ENCODE peak calls at places on chromosomes 7 and 10, in four cellular contexts. E is GM12878, G is heart right ventricle, H is heart left ventricle. A is an unnamed sample.
A peak's percentile ranks its signal among the peaks of the same experiment; 100 is the strongest.

GRCh38 chr7:42233939-42234338 is 3.1 kb downstream of the GLI3 start:
- DNase-seq in E (no peak), G (no peak), H (no peak), A (no peak)

GRCh38 chr10:132810141-132810806 is 24.3 kb upstream of the NKX6-2 start:
- DNase-seq in E (no peak), G (no peak), H (no peak), A (no peak)

GRCh38 chr7:124992881-124993562 is 63.4 kb upstream of the POT1 start:
- DNase-seq in E (no peak), G (no peak), H (no peak), A (no peak)

GRCh38 chr10:99993994-99994689 is 15.6 kb downstream of the DNMBP start:
- DNase-seq in E (peak; percentile 51), G (no peak), H (peak; percentile 63), A (no peak)

GRCh38 chr10:97508342-97508741 is 9.6 kb downstream of the UBTD1 start:
- DNase-seq in E (no peak), G (no peak), H (no peak), A (no peak)

GRCh38 chr7:102097601-102098161 is 189.0 kb upstream of the SH2B2 start:
- DNase-seq in E (no peak), G (no peak), H (no peak), A (no peak)

GRCh38 chr7:138006106-138006505 is 4.2 kb upstream of the CREB3L2 start:
- DNase-seq in E (no peak), G (no peak), H (no peak), A (no peak)

GRCh38 chr7:32618470-32618869 is 123.2 kb downstream of the AVL9 start:
- DNase-seq in E (no peak), G (no peak), H (no peak), A (no peak)

GRCh38 chr10:132714096-132714721 is 71.7 kb downstream of the NKX6-2 start:
- DNase-seq in E (no peak), G (peak; percentile 16), H (peak; percentile 53), A (no peak)

GRCh38 chr7:18655506-18655905 is 160.0 kb downstream of the HDAC9 start:
- DNase-seq in E (no peak), G (no peak), H (no peak), A (no peak)

GRCh38 chr7:157401567-157402387 is 65.0 kb downstream of the DNAJB6 start:
- DNase-seq in E (no peak), G (no peak), H (no peak), A (no peak)

GRCh38 chr10:6364893-6365292 is 162.2 kb downstream of the PFKFB3 start:
- DNase-seq in E (no peak), G (no peak), H (peak; percentile 32), A (no peak)

GRCh38 chr10:132061030-132061429 is 4.7 kb upstream of the JAKMIP3 start:
- DNase-seq in E (no peak), G (no peak), H (no peak), A (no peak)

GRCh38 chr7:65269150-65269856 is 104.4 kb upstream of the ZNF92 start:
- DNase-seq in E (peak; percentile 73), G (peak; percentile 24), H (no peak), A (no peak)

DNA sequence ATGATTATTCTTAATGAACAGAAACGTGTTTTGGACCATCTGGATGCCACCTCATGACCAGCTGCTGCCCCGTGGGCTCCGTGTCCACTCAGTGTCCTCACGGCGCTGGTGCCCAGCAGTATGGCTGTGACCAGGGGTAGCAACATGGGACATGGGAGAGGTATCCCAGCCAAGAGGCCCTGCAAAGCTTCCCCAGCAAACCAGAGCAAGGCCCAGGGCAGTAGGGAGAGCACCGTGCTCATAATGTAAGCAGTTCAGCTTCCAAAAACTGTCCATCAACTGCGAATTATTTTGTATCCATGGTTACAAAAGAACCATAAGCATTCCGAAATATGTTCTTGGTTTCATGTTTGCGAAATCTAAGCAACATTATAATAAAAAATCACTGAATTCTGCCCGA is 117.8 kb downstream of the DIP2C start:
- DNase-seq in E (no peak), G (no peak), H (no peak), A (no peak)
- H3K4me3 ChIP-seq in E (no peak overlapping the region), G (no peak overlapping the region), H (no peak overlapping the region), A (no peak overlapping the region)

GRCh38 chr7:27640914-27641570 is 21.6 kb downstream of the HIBADH start:
- DNase-seq in E (no peak), G (no peak), H (peak; percentile 36), A (no peak)
- TF ChIP-seq CTCF in E (no peak), G (no peak), H (no peak), A (no peak)

DNA sequence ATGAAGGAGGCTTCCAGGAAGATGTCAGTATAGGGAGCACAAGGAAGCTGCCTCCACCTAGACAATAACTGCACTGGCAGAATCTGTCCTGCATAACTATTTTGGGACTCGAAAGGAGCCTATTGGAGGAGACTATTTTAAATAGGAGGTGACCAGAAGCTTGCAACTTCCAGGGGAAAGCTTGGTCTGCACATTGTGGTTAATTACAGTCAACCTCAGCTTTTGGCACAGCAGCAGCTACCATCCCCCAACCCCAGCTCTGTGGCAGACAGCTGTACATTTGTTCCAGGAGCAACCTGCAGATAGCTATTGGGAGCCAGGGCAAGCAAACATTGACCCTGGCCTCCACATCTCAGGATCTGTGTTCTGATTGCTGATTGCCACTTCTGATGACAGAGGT is 46.3 kb upstream of the NANOS1 start:
- DNase-seq in E (peak; percentile 44), G (no peak), H (no peak), A (no peak)
- H3K4me3 ChIP-seq in E (no peak overlapping the region), G (no peak overlapping the region), H (no peak overlapping the region), A (no peak overlapping the region)

GRCh38 chr7:92768501-92769360 is 67.6 kb downstream of the CDK6 start:
- DNase-seq in E (peak; percentile 49), G (no peak), H (no peak), A (peak; percentile 44)

GRCh38 chr7:92765725-92766124 is 70.6 kb downstream of the CDK6 start:
- DNase-seq in E (no peak), G (no peak), H (no peak), A (no peak)

GRCh38 chr7:92769361-92769633 is 67.1 kb downstream of the CDK6 start:
- DNase-seq in E (no peak), G (no peak), H (no peak), A (no peak)

GRCh38 chr7:92766461-92767003 is 69.8 kb downstream of the CDK6 start:
- DNase-seq in E (no peak), G (no peak), H (no peak), A (no peak)

DNA sequence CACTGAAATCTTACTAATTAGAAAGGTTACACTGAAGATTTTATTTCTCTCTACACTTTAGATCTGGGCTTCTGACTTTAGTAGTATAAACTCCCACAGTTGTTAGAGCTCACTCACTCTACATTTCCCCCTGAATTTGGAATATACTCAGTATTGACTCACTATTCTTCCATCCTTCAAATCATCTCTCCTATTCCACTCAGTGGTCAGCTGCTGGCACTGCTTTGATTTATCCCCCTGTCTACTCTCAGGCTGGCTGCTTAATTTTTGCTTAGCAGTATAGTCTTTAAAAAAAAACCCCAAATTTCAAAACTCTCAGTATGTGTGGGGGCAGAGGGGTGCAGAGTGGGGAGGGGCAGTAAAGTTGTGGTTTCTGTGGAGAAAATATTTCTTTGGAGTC is 68.9 kb downstream of the CDK6 start:
- DNase-seq in E (no peak), G (no peak), H (no peak), A (no peak)
- TF ChIP-seq CTCF in E (no peak), G (no peak), H (no peak), A (no peak)

DNA sequence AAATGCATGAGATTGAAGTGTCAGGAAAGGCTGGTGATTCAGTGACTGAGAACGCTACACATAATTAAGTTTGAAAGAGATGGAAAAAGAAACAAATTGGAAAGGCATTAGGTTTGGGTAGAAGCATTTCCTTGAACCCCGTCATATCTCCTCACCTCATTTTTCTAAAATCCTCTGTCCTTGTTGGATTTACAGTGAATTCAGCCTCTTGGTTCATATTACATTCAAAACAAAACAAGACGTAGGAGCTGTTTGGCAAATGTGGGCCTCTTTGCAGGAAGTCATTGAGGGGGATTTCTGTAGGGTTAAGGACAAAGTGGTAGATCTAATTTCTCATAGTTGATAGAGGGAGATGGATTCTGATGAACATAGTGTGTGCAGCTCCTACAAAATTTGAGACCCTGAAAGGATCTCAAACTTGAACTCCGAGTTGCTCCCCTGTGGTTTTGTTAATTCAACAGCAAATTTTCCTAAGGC is 628 bp downstream of the TBXAS1 start:
- DNase-seq in E (no peak), G (no peak), H (no peak), A (peak; percentile 26)
- H3K4me3 ChIP-seq in E (peak overlapping the region; percentile 54), G (peak overlapping the region; percentile 29), H (peak overlapping the region; percentile 32), A (peak overlapping the region; percentile 47)

GRCh38 chr10:29481906-29482440 is 152.8 kb downstream of the SVIL start:
- DNase-seq in E (no peak), G (no peak), H (no peak), A (no peak)

GRCh38 chr10:29482591-29483421 is 152.0 kb downstream of the SVIL start:
- DNase-seq in E (no peak), G (no peak), H (no peak), A (no peak)

GRCh38 chr10:29479081-29479917 is 155.5 kb downstream of the SVIL start:
- DNase-seq in E (no peak), G (no peak), H (no peak), A (no peak)

GRCh38 chr10:29480281-29480954 is 154.4 kb downstream of the SVIL start:
- DNase-seq in E (no peak), G (no peak), H (no peak), A (no peak)
- TF ChIP-seq CTCF in E (no peak), G (no peak), H (no peak), A (no peak)

A was measured in GM12864.